ENCODE peak calls at places on chromosomes 12 and 14, in ten cellular contexts. K is BE2C, Z is MCF 10A, N is transverse colon, J is kidney, M is AG10803, G is heart left ventricle, Q is AG04449, U is HFFc6, D is HepG2. P is an unnamed sample.

GRCh38 chr12:15227004-15227679 is 5.9 kb upstream of the RERG start:
- DNase-seq in Q (no peak), M (peak; percentile 53), U (peak; percentile 47), D (peak; percentile 42), G (peak; percentile 45), N (peak; percentile 42), K (peak; percentile 62), J (peak; percentile 59), Z (peak; percentile 87), P (peak; percentile 56)

GRCh38 chr14:61476737-61477410 is 155.5 kb downstream of the PRKCH start:
- DNase-seq in D (no peak), K (peak; percentile 37), J (no peak), Q (peak; percentile 73), M (peak; percentile 93), U (peak; percentile 70), G (no peak), Z (peak; percentile 95), N (peak; percentile 48), P (peak; percentile 100)

GRCh38 chr12:34400423-34400881 is 378.2 kb downstream of the ALG10 start:
- DNase-seq in K (peak; percentile 0), G (peak; percentile 7), D (no peak), U (no peak), J (peak; percentile 53), Z (no peak), N (peak; percentile 1), M (no peak), Q (no peak), P (no peak)

GRCh38 chr14:97276573-97276972 is 479.4 kb downstream of the VRK1 start:
- DNase-seq in N (no peak), Z (peak; percentile 17), J (no peak), Q (no peak), G (no peak), D (no peak), M (no peak), U (no peak), K (no peak), P (no peak)

GRCh38 chr12:78797201-78797931 is 67.2 kb upstream of the SYT1 start:
- DNase-seq in J (no peak), K (no peak), G (no peak), U (no peak), D (no peak), Z (peak; percentile 27), N (no peak), Q (no peak), M (peak; percentile 37), P (peak; percentile 25)

GRCh38 chr12:132030367-132031038 is 80.8 kb downstream of the EP400 start:
- DNase-seq in U (peak; percentile 22), M (peak; percentile 25), Z (peak; percentile 24), J (no peak), Q (no peak), K (no peak), D (no peak), N (no peak), G (peak; percentile 77), P (peak; percentile 55)

GRCh38 chr12:114888458-114888857 is 204.5 kb upstream of the TBX3 start:
- DNase-seq in U (peak; percentile 36), J (no peak), M (peak; percentile 31), K (no peak), Q (no peak), D (no peak), N (peak; percentile 38), G (no peak), Z (peak; percentile 65), P (peak; percentile 22)

GRCh38 chr14:91060472-91061308 is at the start of gene RPS6KA5:
- DNase-seq in D (peak; percentile 100), J (peak; percentile 100), N (peak; percentile 100), Z (peak; percentile 100), U (peak; percentile 100), K (peak; percentile 100), Q (peak; percentile 99), G (peak; percentile 100), M (peak; percentile 100), P (peak; percentile 100)

DNA sequence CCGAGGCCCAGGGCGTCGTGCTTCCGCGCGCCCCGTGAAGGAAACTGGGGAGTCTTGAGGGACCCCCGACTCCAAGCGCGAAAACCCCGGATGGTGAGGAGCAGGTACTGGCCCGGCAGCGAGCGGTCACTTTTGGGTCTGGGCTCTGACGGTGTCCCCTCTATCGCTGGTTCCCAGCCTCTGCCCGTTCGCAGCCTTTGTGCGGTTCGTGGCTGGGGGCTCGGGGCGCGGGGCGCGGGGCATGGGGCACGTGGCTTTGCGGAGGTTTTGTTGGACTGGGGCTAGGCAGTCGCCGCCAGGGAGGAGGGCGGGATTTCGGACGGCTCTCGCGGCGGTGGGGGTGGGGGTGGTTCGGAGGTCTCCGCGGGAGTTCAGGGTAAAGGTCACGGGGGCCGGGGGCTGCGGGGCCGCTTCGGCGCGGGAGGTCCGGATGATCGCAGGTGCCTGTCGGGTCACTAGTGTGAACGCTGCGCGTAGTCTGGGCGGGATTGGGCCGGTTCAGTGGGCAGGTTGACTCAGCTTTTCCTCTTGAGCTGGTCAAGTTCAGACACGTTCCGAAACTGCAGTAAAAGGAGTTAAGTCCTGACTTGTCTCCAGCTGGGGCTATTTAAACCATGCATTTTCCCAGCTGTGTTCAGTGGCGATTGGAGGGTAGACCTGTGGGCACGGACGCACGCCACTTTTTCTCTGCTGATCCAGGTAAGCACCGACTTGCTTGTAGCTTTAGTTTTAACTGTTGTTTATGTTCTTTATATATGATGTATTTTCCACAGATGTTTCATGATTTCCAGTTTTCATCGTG is 612 bp downstream of the MDM2 start:
- DNase-seq in Z (peak; percentile 98), U (peak; percentile 95), G (peak; percentile 73), K (peak; percentile 62), N (peak; percentile 85), M (peak; percentile 94), Q (peak; percentile 74), J (peak; percentile 95), D (peak; percentile 96), P (peak; percentile 93)
- TF ChIP-seq CTCF in Z (no peak), U (peak; percentile 55), G (no peak), K (no peak), N (no peak), M (no peak), Q (no peak), J (no peak), D (no peak), P (no peak)

GRCh38 chr12:70002097-70002911 is 177.3 kb downstream of the MYRFL start:
- DNase-seq in Q (no peak), Z (no peak), M (peak; percentile 51), U (no peak), G (peak; percentile 49), J (no peak), N (peak; percentile 23), K (no peak), D (no peak), P (no peak)

GRCh38 chr12:69998922-69999321 is 173.9 kb downstream of the MYRFL start:
- DNase-seq in Q (no peak), J (no peak), D (no peak), U (no peak), N (no peak), G (no peak), M (no peak), K (no peak), Z (no peak), P (no peak)

GRCh38 chr12:69998011-69998410 is 173.0 kb downstream of the MYRFL start:
- DNase-seq in U (no peak), J (no peak), G (no peak), K (no peak), D (no peak), Z (no peak), M (no peak), N (no peak), Q (no peak), P (no peak)

GRCh38 chr12:69996722-69997121 is 171.7 kb downstream of the MYRFL start:
- DNase-seq in Q (no peak), K (no peak), G (no peak), J (no peak), M (no peak), N (no peak), D (no peak), U (no peak), Z (no peak), P (no peak)

GRCh38 chr12:69999561-69999960 is 174.5 kb downstream of the MYRFL start:
- DNase-seq in Z (no peak), G (no peak), N (no peak), Q (no peak), J (no peak), M (no peak), D (no peak), K (no peak), U (no peak), P (no peak)
- TF ChIP-seq CTCF in Z (no peak), G (no peak), N (no peak), Q (no peak), J (no peak), M (no peak), D (no peak), K (no peak), U (no peak), P (no peak)

GRCh38 chr12:65121049-65121955 is at the start of gene WIF1:
- DNase-seq in U (no peak), J (peak; percentile 75), D (no peak), K (peak; percentile 31), M (no peak), N (peak; percentile 19), Q (no peak), G (peak; percentile 24), Z (no peak), P (no peak)
- TF ChIP-seq CTCF in U (peak; percentile 60), J (no peak), D (no peak), K (peak; percentile 31), M (no peak), N (peak; percentile 12), Q (peak; percentile 17), G (no peak), Z (peak; percentile 43), P (peak; percentile 25)

DNA sequence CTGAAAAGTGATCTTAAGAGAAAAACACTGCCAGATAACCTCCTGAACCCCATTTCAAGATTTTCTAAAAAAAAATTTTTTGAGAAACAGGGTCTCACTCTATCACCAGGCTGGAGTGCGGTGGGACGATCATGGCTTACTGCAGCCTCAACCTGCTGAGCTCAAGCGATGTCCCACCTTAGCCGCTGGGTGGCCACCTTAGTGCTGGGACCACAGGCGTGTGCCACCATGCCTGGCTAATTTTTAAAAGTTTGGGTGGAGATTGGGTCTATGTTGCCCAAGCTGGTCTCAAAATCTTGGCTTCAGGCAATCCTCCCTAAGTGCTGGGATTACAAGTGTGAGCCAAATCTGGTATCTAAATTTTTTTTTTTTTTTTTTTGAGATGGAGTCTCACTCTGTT is 3.4 kb downstream of the PNMA1 start:
- DNase-seq in D (no peak), J (no peak), Z (no peak), M (no peak), G (no peak), N (no peak), K (no peak), U (no peak), Q (no peak), P (no peak)
- TF ChIP-seq CTCF in D (no peak), J (no peak), Z (no peak), M (no peak), G (no peak), N (no peak), K (no peak), U (no peak), Q (no peak), P (no peak)

GRCh38 chr12:110647669-110648068 is 33.7 kb downstream of the TCTN1 start:
- DNase-seq in M (no peak), Q (no peak), U (no peak), D (no peak), Z (no peak), K (no peak), G (no peak), N (peak; percentile 29), J (no peak), P (no peak)

GRCh38 chr12:110649341-110649847 is 35.5 kb downstream of the TCTN1 start:
- DNase-seq in Z (no peak), N (no peak), Q (no peak), G (no peak), U (no peak), D (peak; percentile 41), K (peak; percentile 86), J (no peak), M (peak; percentile 10), P (no peak)
- TF ChIP-seq CTCF in Z (no peak), N (no peak), Q (no peak), G (no peak), U (no peak), D (peak; percentile 27), K (peak; percentile 31), J (no peak), M (no peak), P (no peak)